ENCODE peak calls at places on chromosome 3, in seven cellular contexts. A, T, V, I, R, G and U are unnamed samples.

GRCh38 chr3:186880392-186880791 is 37.9 kb downstream of the ADIPOQ start:
- DNase-seq in G (no peak), R (no peak), A (no peak), T (no peak), V (no peak), I (no peak), U (no peak)

GRCh38 chr3:141940204-141940776 is 63.8 kb downstream of the ATP1B3 start:
- DNase-seq in R (no peak), A (peak; percentile 35), T (peak; percentile 73), I (no peak), V (peak; percentile 75), G (peak; percentile 96), U (peak; percentile 95)

GRCh38 chr3:94928921-94929320 is 866.1 kb downstream of the NSUN3 start:
- DNase-seq in A (no peak), G (no peak), R (no peak), V (peak; percentile 3), I (no peak), T (no peak), U (peak; percentile 73)

GRCh38 chr3:136068708-136069107 is 103.2 kb downstream of the PPP2R3A start:
- DNase-seq in V (no peak), T (no peak), A (no peak), R (no peak), G (no peak), I (no peak), U (no peak)

GRCh38 chr3:52483577-52484495 is 11.3 kb upstream of the STAB1 start:
- DNase-seq in G (no peak), T (no peak), I (no peak), V (no peak), R (peak; percentile 53), A (no peak), U (no peak)

GRCh38 chr3:54374214-54374855 is 252.0 kb downstream of the CACNA2D3 start:
- DNase-seq in T (no peak), V (peak; percentile 35), G (no peak), A (no peak), R (no peak), I (no peak), U (no peak)

GRCh38 chr3:1616715-1617114 is 482.0 kb upstream of the CNTN4 start:
- DNase-seq in G (no peak), A (no peak), V (no peak), R (no peak), T (no peak), I (no peak), U (no peak)

GRCh38 chr3:69888946-69889315 is 110.6 kb upstream of the SAMMSON start:
- DNase-seq in I (no peak), V (no peak), A (no peak), T (no peak), G (no peak), R (no peak), U (no peak)

GRCh38 chr3:126971891-126972351 is 11.0 kb upstream of the PLXNA1 start:
- DNase-seq in V (no peak), R (peak; percentile 86), A (no peak), T (no peak), I (peak; percentile 83), G (no peak), U (no peak)

GRCh38 chr3:71078723-71079525 is 504.6 kb downstream of the FOXP1 start:
- DNase-seq in R (no peak), G (no peak), T (no peak), V (peak; percentile 16), I (no peak), A (no peak), U (no peak)

GRCh38 chr3:105965384-105965783 is 96.6 kb upstream of the CBLB start:
- DNase-seq in I (no peak), G (peak; percentile 47), R (no peak), A (no peak), V (no peak), T (no peak), U (no peak)

GRCh38 chr3:117998071-117998470 is 1036.6 kb downstream of the IGSF11 start:
- DNase-seq in G (no peak), I (no peak), R (no peak), T (no peak), A (no peak), V (no peak), U (no peak)